ENCODE peak calls at places on chromosomes 4 and X, in four cellular contexts. Z, X, H and B are unnamed samples.

GRCh38 chr4:47374477-47374876 is 89.0 kb downstream of the COMMD8 start:
- DNase-seq in Z (peak), X (no peak), H (peak), B (no peak)

GRCh38 chr4:48490012-48490679 is at the start of gene ZAR1:
- DNase-seq in Z (no peak), X (no peak), H (no peak), B (no peak)

GRCh38 chr4:132123870-132124623 is 1025.0 kb upstream of the PCDH10 start:
- DNase-seq in Z (no peak), X (no peak), H (peak), B (no peak)

GRCh38 chr4:113162089-113162488 is 112.6 kb downstream of the ANK2 start:
- DNase-seq in Z (no peak), X (no peak), H (no peak), B (no peak)

GRCh38 chrX:103197721-103198306 is 17.1 kb upstream of the BEX4 start:
- DNase-seq in Z (peak), X (no peak), H (peak), B (no peak)

GRCh38 chr4:8173641-8174242 is 15.1 kb upstream of the ABLIM2 start:
- DNase-seq in Z (no peak), X (no peak), H (no peak), B (no peak)

GRCh38 chr4:16136321-16136720 is 52.5 kb upstream of the PROM1 start:
- DNase-seq in Z (no peak), X (no peak), H (peak), B (no peak)

GRCh38 chrX:119398974-119399771 is at the start of gene SLC25A43:
- DNase-seq in Z (peak), X (no peak), H (peak), B (peak)

GRCh38 chr4:166169111-166169510 is 296.1 kb downstream of the TLL1 start:
- DNase-seq in Z (peak), X (no peak), H (no peak), B (no peak)

GRCh38 chr4:105215609-105216313 is 69.1 kb downstream of the TET2 start:
- DNase-seq in Z (no peak), X (no peak), H (peak), B (no peak)

GRCh38 chrX:133337250-133337649 is 78.0 kb downstream of the GPC4 start:
- DNase-seq in Z (no peak), X (no peak), H (no peak), B (no peak)

GRCh38 chrX:153971124-153971631 is 440 bp downstream of the HCFC1 start:
- DNase-seq in Z (peak), X (peak), H (peak), B (peak)